ENCODE peak calls at places on chromosome 20, in four cellular contexts. One of them, this sample, is unnamed.

GRCh38 chr20:11373391-11373790 is 544.3 kb upstream of the BTBD3 start:
- DNase-seq in amygdala: no peak
- DNase-seq in activated CD4-positive, alpha-beta T cell treated with anti-CD3 and anti-CD28 coated beads, Interleukin-2, amount 50 U/mL, for 4 hours: no peak
- DNase-seq in cardiac muscle cell: peak
- DNase-seq in this sample: peak

GRCh38 chr20:23399568-23400241 is 21.6 kb downstream of the NAPB start:
- DNase-seq in cardiac muscle cell: peak
- DNase-seq in activated CD4-positive, alpha-beta T cell treated with anti-CD3 and anti-CD28 coated beads, Interleukin-2, amount 50 U/mL, for 4 hours: no peak
- DNase-seq in amygdala: no peak
- DNase-seq in this sample: no peak

GRCh38 chr20:6783752-6784725 is 16.6 kb downstream of the BMP2 start:
- DNase-seq in cardiac muscle cell: no peak
- DNase-seq in amygdala: no peak
- DNase-seq in activated CD4-positive, alpha-beta T cell treated with anti-CD3 and anti-CD28 coated beads, Interleukin-2, amount 50 U/mL, for 4 hours: no peak
- DNase-seq in this sample: no peak

GRCh38 chr20:5171074-5171789 is 44.4 kb downstream of the CDS2 start:
- DNase-seq in activated CD4-positive, alpha-beta T cell treated with anti-CD3 and anti-CD28 coated beads, Interleukin-2, amount 50 U/mL, for 4 hours: no peak
- DNase-seq in cardiac muscle cell: peak
- DNase-seq in amygdala: peak
- DNase-seq in this sample: peak

GRCh38 chr20:11454966-11455799 is 462.5 kb upstream of the BTBD3 start:
- DNase-seq in activated CD4-positive, alpha-beta T cell treated with anti-CD3 and anti-CD28 coated beads, Interleukin-2, amount 50 U/mL, for 4 hours: no peak
- DNase-seq in cardiac muscle cell: peak
- DNase-seq in amygdala: no peak
- DNase-seq in this sample: no peak

GRCh38 chr20:23640873-23641667 is 3.3 kb upstream of the CST3 start:
- DNase-seq in amygdala: no peak
- DNase-seq in activated CD4-positive, alpha-beta T cell treated with anti-CD3 and anti-CD28 coated beads, Interleukin-2, amount 50 U/mL, for 4 hours: no peak
- DNase-seq in cardiac muscle cell: no peak
- DNase-seq in this sample: no peak

GRCh38 chr20:22264917-22265316 is 319.5 kb downstream of the FOXA2 start:
- DNase-seq in cardiac muscle cell: no peak
- DNase-seq in activated CD4-positive, alpha-beta T cell treated with anti-CD3 and anti-CD28 coated beads, Interleukin-2, amount 50 U/mL, for 4 hours: no peak
- DNase-seq in amygdala: no peak
- DNase-seq in this sample: no peak

GRCh38 chr20:46487628-46488027 is 25.7 kb downstream of the ZNF334 start:
- DNase-seq in amygdala: no peak
- DNase-seq in cardiac muscle cell: no peak
- DNase-seq in activated CD4-positive, alpha-beta T cell treated with anti-CD3 and anti-CD28 coated beads, Interleukin-2, amount 50 U/mL, for 4 hours: no peak
- DNase-seq in this sample: no peak

This sample was measured in testis.